ENCODE peak calls at places on chromosomes 3 and 15, in seven cellular contexts. One of them, this sample, is unnamed.

GRCh38 chr3:153209596-153209995 is 47.6 kb downstream of the RAP2B start:
- DNase-seq in progenitor cell of endocrine pancreas: no peak
- DNase-seq in HEK293T: no peak
- DNase-seq in DMS153: no peak
- DNase-seq in T1000: no peak
- DNase-seq in AG08395: peak
- DNase-seq in activated gamma-delta T cell: no peak
- DNase-seq in this sample: no peak

GRCh38 chr15:50077655-50078054 is 41.4 kb downstream of the ATP8B4 start:
- DNase-seq in progenitor cell of endocrine pancreas: no peak
- DNase-seq in HEK293T: no peak
- DNase-seq in DMS153: no peak
- DNase-seq in T1000: no peak
- DNase-seq in AG08395: no peak
- DNase-seq in activated gamma-delta T cell: no peak
- DNase-seq in this sample: no peak

GRCh38 chr3:126983276-126983652 is 349 bp downstream of the PLXNA1 start:
- DNase-seq in progenitor cell of endocrine pancreas: no peak
- DNase-seq in HEK293T: peak
- DNase-seq in DMS153: no peak
- DNase-seq in T1000: no peak
- DNase-seq in AG08395: peak
- DNase-seq in activated gamma-delta T cell: no peak
- DNase-seq in this sample: no peak

GRCh38 chr3:46729038-46729437 is 11.4 kb upstream of the PRSS50 start:
- DNase-seq in progenitor cell of endocrine pancreas: no peak
- DNase-seq in HEK293T: no peak
- DNase-seq in DMS153: no peak
- DNase-seq in T1000: no peak
- DNase-seq in AG08395: no peak
- DNase-seq in activated gamma-delta T cell: no peak
- DNase-seq in this sample: no peak

GRCh38 chr3:127366383-127366782 is 78.5 kb upstream of the PRR20G start:
- DNase-seq in progenitor cell of endocrine pancreas: no peak
- DNase-seq in HEK293T: no peak
- DNase-seq in DMS153: no peak
- DNase-seq in T1000: no peak
- DNase-seq in AG08395: no peak
- DNase-seq in activated gamma-delta T cell: no peak
- DNase-seq in this sample: no peak

GRCh38 chr3:119794401-119794800 is 12.5 kb downstream of the NR1I2 start:
- DNase-seq in progenitor cell of endocrine pancreas: no peak
- DNase-seq in HEK293T: no peak
- DNase-seq in DMS153: no peak
- DNase-seq in T1000: no peak
- DNase-seq in AG08395: no peak
- DNase-seq in activated gamma-delta T cell: no peak
- DNase-seq in this sample: no peak

GRCh38 chr3:172908871-172909270 is 158.3 kb downstream of the ECT2 start:
- DNase-seq in progenitor cell of endocrine pancreas: no peak
- DNase-seq in HEK293T: no peak
- DNase-seq in DMS153: no peak
- DNase-seq in T1000: no peak
- DNase-seq in AG08395: no peak
- DNase-seq in activated gamma-delta T cell: no peak
- DNase-seq in this sample: no peak

GRCh38 chr3:184354121-184354728 is 7.2 kb downstream of the CLCN2 start:
- DNase-seq in progenitor cell of endocrine pancreas: peak
- DNase-seq in HEK293T: peak
- DNase-seq in DMS153: no peak
- DNase-seq in T1000: peak
- DNase-seq in AG08395: peak
- DNase-seq in activated gamma-delta T cell: no peak
- DNase-seq in this sample: peak

GRCh38 chr15:58346361-58346760 is 85.4 kb upstream of the LIPC start:
- DNase-seq in progenitor cell of endocrine pancreas: no peak
- DNase-seq in HEK293T: no peak
- DNase-seq in DMS153: no peak
- DNase-seq in T1000: peak
- DNase-seq in AG08395: peak
- DNase-seq in activated gamma-delta T cell: no peak
- DNase-seq in this sample: peak

GRCh38 chr3:45687828-45688193 is 1.4 kb upstream of the SACM1L start:
- DNase-seq in progenitor cell of endocrine pancreas: no peak
- DNase-seq in HEK293T: no peak
- DNase-seq in DMS153: no peak
- DNase-seq in T1000: no peak
- DNase-seq in AG08395: no peak
- DNase-seq in activated gamma-delta T cell: no peak
- DNase-seq in this sample: no peak

GRCh38 chr3:57943525-57944312 is 64.5 kb upstream of the FLNB start:
- DNase-seq in progenitor cell of endocrine pancreas: no peak
- DNase-seq in HEK293T: no peak
- DNase-seq in DMS153: no peak
- DNase-seq in T1000: no peak
- DNase-seq in AG08395: no peak
- DNase-seq in activated gamma-delta T cell: no peak
- DNase-seq in this sample: no peak

GRCh38 chr15:74144153-74144775 is 13.9 kb downstream of the ISLR2 start:
- DNase-seq in progenitor cell of endocrine pancreas: no peak
- DNase-seq in HEK293T: peak
- DNase-seq in DMS153: no peak
- DNase-seq in T1000: no peak
- DNase-seq in AG08395: no peak
- DNase-seq in activated gamma-delta T cell: no peak
- DNase-seq in this sample: no peak

GRCh38 chr15:73809728-73810501 is 56.8 kb upstream of the INSYN1 start:
- DNase-seq in progenitor cell of endocrine pancreas: no peak
- DNase-seq in HEK293T: no peak
- DNase-seq in DMS153: peak
- DNase-seq in T1000: no peak
- DNase-seq in AG08395: peak
- DNase-seq in activated gamma-delta T cell: no peak
- DNase-seq in this sample: no peak

GRCh38 chr3:25830373-25831305 is 40.7 kb downstream of the OXSM start:
- DNase-seq in progenitor cell of endocrine pancreas: no peak
- DNase-seq in HEK293T: no peak
- DNase-seq in DMS153: no peak
- DNase-seq in T1000: no peak
- DNase-seq in AG08395: no peak
- DNase-seq in activated gamma-delta T cell: no peak
- DNase-seq in this sample: peak

GRCh38 chr15:94040523-94041248 is 190.7 kb upstream of the MCTP2 start:
- DNase-seq in progenitor cell of endocrine pancreas: no peak
- DNase-seq in HEK293T: no peak
- DNase-seq in DMS153: no peak
- DNase-seq in T1000: no peak
- DNase-seq in AG08395: no peak
- DNase-seq in activated gamma-delta T cell: no peak
- DNase-seq in this sample: no peak

GRCh38 chr3:57227930-57228733 is 603 bp downstream of the APPL1 start:
- DNase-seq in progenitor cell of endocrine pancreas: peak
- DNase-seq in HEK293T: peak
- DNase-seq in DMS153: no peak
- DNase-seq in T1000: peak
- DNase-seq in AG08395: peak
- DNase-seq in activated gamma-delta T cell: peak
- DNase-seq in this sample: peak

GRCh38 chr3:69020424-69020823 is 6.9 kb upstream of the EOGT start:
- DNase-seq in progenitor cell of endocrine pancreas: no peak
- DNase-seq in HEK293T: no peak
- DNase-seq in DMS153: no peak
- DNase-seq in T1000: no peak
- DNase-seq in AG08395: no peak
- DNase-seq in activated gamma-delta T cell: no peak
- DNase-seq in this sample: no peak